ENCODE peak calls at places on chromosomes 5 and 9, in four cellular contexts. H is K562, L is HepG2, N is SK-N-SH. E is an unnamed sample.

GRCh38 chr9:121289554-121290370 is 21.8 kb downstream of the GSN start:
- DNase-seq in H (no peak), L (no peak), N (no peak), E (no peak)

GRCh38 chr5:121251954-121252353 is 599.7 kb upstream of the FTMT start:
- DNase-seq in H (no peak), L (peak), N (no peak), E (no peak)

GRCh38 chr5:138789771-138790242 is 36.6 kb downstream of the CTNNA1 start:
- DNase-seq in H (peak), L (peak), N (peak), E (peak)

GRCh38 chr5:107063511-107063910 is 607.2 kb downstream of the EFNA5 start:
- DNase-seq in H (no peak), L (no peak), N (no peak), E (no peak)

GRCh38 chr9:128788445-128788844 is 1.4 kb downstream of the TBC1D13 start:
- DNase-seq in H (no peak), L (no peak), N (no peak), E (no peak)

GRCh38 chr5:130605200-130605599 is 559.9 kb downstream of the HINT1 start:
- DNase-seq in H (no peak), L (no peak), N (no peak), E (no peak)

GRCh38 chr5:142587354-142587965 is 98.4 kb downstream of the FGF1 start:
- DNase-seq in H (peak), L (peak), N (no peak), E (peak)

GRCh38 chr5:159049844-159050318 is 49.8 kb downstream of the EBF1 start:
- DNase-seq in H (no peak), L (no peak), N (peak), E (no peak)

GRCh38 chr5:14853685-14854084 is 17.9 kb downstream of the ANKH start:
- DNase-seq in H (no peak), L (no peak), N (no peak), E (no peak)

GRCh38 chr9:125966959-125967711 is 220.0 kb downstream of the PBX3 start:
- DNase-seq in H (no peak), L (no peak), N (no peak), E (no peak)

GRCh38 chr9:132600326-132600984 is 18.0 kb downstream of the BARHL1 start:
- DNase-seq in H (no peak), L (no peak), N (no peak), E (no peak)

GRCh38 chr5:174084691-174085154 is 39.2 kb downstream of the NSG2 start:
- DNase-seq in H (no peak), L (no peak), N (peak), E (no peak)

GRCh38 chr9:89863837-89864236 is 259.0 kb downstream of the GADD45G start:
- DNase-seq in H (no peak), L (no peak), N (no peak), E (no peak)

GRCh38 chr5:31815394-31815793 is 176.5 kb downstream of the PDZD2 start:
- DNase-seq in H (no peak), L (no peak), N (no peak), E (no peak)

GRCh38 chr5:147404706-147405105 is 105.2 kb downstream of the DPYSL3 start:
- DNase-seq in H (no peak), L (no peak), N (no peak), E (no peak)

GRCh38 chr5:147403659-147404640 is 105.9 kb downstream of the DPYSL3 start:
- DNase-seq in H (no peak), L (no peak), N (no peak), E (no peak)

GRCh38 chr5:147407094-147407681 is 102.7 kb downstream of the DPYSL3 start:
- DNase-seq in H (no peak), L (no peak), N (no peak), E (no peak)

GRCh38 chr5:147408980-147409379 is 100.9 kb downstream of the DPYSL3 start:
- DNase-seq in H (no peak), L (no peak), N (no peak), E (no peak)

GRCh38 chr5:147406636-147407035 is 103.2 kb downstream of the DPYSL3 start:
- DNase-seq in H (no peak), L (no peak), N (no peak), E (no peak)
- TF ChIP-seq FOXJ3 in H (no peak), L (no peak), N (no peak), E (no peak)

GRCh38 chr5:126369995-126370731 is 53.0 kb upstream of the GRAMD2B start:
- DNase-seq in H (no peak), L (peak), N (peak), E (peak)

GRCh38 chr5:126369083-126369482 is 54.1 kb upstream of the GRAMD2B start:
- DNase-seq in H (no peak), L (no peak), N (no peak), E (no peak)

GRCh38 chr5:126373621-126374416 is 49.4 kb upstream of the GRAMD2B start:
- DNase-seq in H (no peak), L (no peak), N (no peak), E (no peak)

GRCh38 chr5:126368239-126368812 is 54.9 kb upstream of the GRAMD2B start:
- DNase-seq in H (no peak), L (peak), N (no peak), E (peak)

GRCh38 chr5:126370796-126371718 is 52.2 kb upstream of the GRAMD2B start:
- DNase-seq in H (no peak), L (peak), N (peak), E (peak)
- TF ChIP-seq FOXJ3 in H (no peak), L (no peak), N (no peak), E (no peak)

GRCh38 chr5:112800901-112801300 is 60.2 kb upstream of the SRP19 start:
- DNase-seq in H (no peak), L (no peak), N (no peak), E (no peak)
- TF ChIP-seq FOXJ3 in H (no peak), L (no peak), N (no peak), E (no peak)

GRCh38 chr5:59198365-59198764 is 615.5 kb downstream of the RAB3C start:
- DNase-seq in H (no peak), L (no peak), N (no peak), E (no peak)
- TF ChIP-seq FOXJ3 in H (no peak), L (no peak), N (no peak), E (no peak)

DNA sequence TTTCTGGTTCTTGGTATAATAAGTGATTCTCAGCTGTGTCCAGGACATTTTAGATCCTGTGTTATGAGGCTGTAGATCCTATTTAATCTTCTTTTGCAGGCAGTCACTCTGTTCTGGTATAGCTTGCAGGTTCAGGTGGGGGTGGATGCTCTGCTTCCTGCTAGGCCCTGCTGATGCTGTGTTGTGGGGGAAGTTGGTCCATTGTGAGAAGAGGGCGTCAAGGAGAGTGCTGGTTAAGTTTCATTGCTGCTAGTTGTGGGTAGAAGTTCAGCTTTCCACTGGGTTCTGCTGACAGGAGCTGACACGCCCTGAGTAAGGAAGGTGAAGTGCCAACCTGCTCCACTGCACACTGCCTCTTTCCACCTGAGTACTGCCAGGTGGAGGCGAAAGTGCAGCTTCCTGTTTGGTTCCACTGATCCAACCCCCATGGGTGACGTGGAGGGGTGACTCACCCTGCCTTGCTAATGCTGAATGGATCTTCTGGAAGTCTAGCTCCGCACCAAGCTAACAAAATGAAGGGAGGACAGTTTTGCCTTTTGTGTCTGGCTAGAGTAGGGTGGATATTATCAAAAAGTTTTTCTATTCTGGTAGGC is 16.3 kb downstream of the NMRK1 start:
- DNase-seq in H (peak), L (no peak), N (no peak), E (no peak)
- TF ChIP-seq FOXJ3 in H (no peak), L (no peak), N (no peak), E (no peak)

E was measured in WTC11.